ENCODE peak calls at places on chromosomes 6 and 20, in nine cellular contexts. O is HCT116, Y is GM23248, B is hepatocyte, H is PC-3, Z is neural progenitor cell, L is GM23338, P is SK-N-SH, T is OCI-LY7. E is an unnamed sample.

GRCh38 chr6:7589949-7590917 is at the start of gene SNRNP48:
- DNase-seq in O (peak; percentile 76), Y (peak; percentile 98), B (peak; percentile 98), H (peak; percentile 95), Z (peak; percentile 97), L (peak; percentile 97), P (peak; percentile 94), T (peak; percentile 95), E (peak; percentile 93)

GRCh38 chr20:44400671-44401051 is 45.2 kb downstream of the HNF4A start:
- DNase-seq in O (no peak), Y (no peak), B (no peak), H (no peak), Z (no peak), L (no peak), P (no peak), T (no peak), E (no peak)

GRCh38 chr6:107533415-107534059 is 43.6 kb downstream of the SOBP start:
- DNase-seq in O (no peak), Y (no peak), B (no peak), H (no peak), Z (no peak), L (peak; percentile 38), P (no peak), T (no peak), E (no peak)

GRCh38 chr20:32539063-32539816 is 45.9 kb downstream of the NOL4L start:
- DNase-seq in O (no peak), Y (peak; percentile 20), B (no peak), H (no peak), Z (no peak), L (no peak), P (no peak), T (no peak), E (no peak)

GRCh38 chr6:160960839-160961238 is 30.7 kb upstream of the MAP3K4 start:
- DNase-seq in O (no peak), Y (no peak), B (no peak), H (no peak), Z (no peak), L (no peak), P (no peak), T (no peak), E (no peak)

GRCh38 chr6:158894192-158894591 is 75.0 kb upstream of the EZR start:
- DNase-seq in O (peak; percentile 86), Y (peak; percentile 71), B (peak; percentile 81), H (peak; percentile 84), Z (peak; percentile 59), L (peak; percentile 89), P (no peak), T (no peak), E (no peak)

GRCh38 chr6:114154812-114155211 is 183.9 kb upstream of the HDAC2 start:
- DNase-seq in O (no peak), Y (no peak), B (no peak), H (no peak), Z (no peak), L (peak; percentile 48), P (no peak), T (no peak), E (no peak)

GRCh38 chr6:169701218-169701952 is 444 bp downstream of the WDR27 start:
- DNase-seq in O (no peak), Y (no peak), B (no peak), H (peak; percentile 6), Z (no peak), L (peak; percentile 52), P (peak; percentile 51), T (peak; percentile 51), E (no peak)

GRCh38 chr6:43120938-43121913 is 45.1 kb downstream of the PTK7 start:
- DNase-seq in O (peak; percentile 44), Y (peak; percentile 99), B (peak; percentile 87), H (peak; percentile 86), Z (peak; percentile 42), L (no peak), P (no peak), T (no peak), E (no peak)

GRCh38 chr6:113979930-113980329 is 9.0 kb upstream of the HDAC2 start:
- DNase-seq in O (no peak), Y (no peak), B (no peak), H (no peak), Z (no peak), L (no peak), P (no peak), T (peak; percentile 27), E (no peak)

GRCh38 chr6:135537782-135538301 is 40.3 kb upstream of the AHI1 start:
- DNase-seq in O (peak; percentile 34), Y (peak; percentile 89), B (no peak), H (peak; percentile 82), Z (no peak), L (peak; percentile 53), P (no peak), T (no peak), E (peak; percentile 40)

GRCh38 chr6:45513331-45513730 is 135.6 kb upstream of the SUPT3H start:
- DNase-seq in O (no peak), Y (no peak), B (peak; percentile 6), H (no peak), Z (peak; percentile 58), L (peak; percentile 41), P (no peak), T (no peak), E (no peak)

GRCh38 chr20:64273109-64273508 is 17.6 kb downstream of the PCMTD2 start:
- DNase-seq in O (no peak), Y (no peak), B (no peak), H (no peak), Z (no peak), L (no peak), P (no peak), T (no peak), E (no peak)
- TF ChIP-seq EZH2phosphoT487 in O (no peak), Y (no peak), B (no peak), H (no peak), Z (no peak), L (no peak), P (no peak), T (no peak), E (no peak)

GRCh38 chr6:49676671-49677281 is 36.6 kb downstream of the CRISP2 start:
- DNase-seq in O (no peak), Y (peak; percentile 44), B (no peak), H (peak; percentile 72), Z (no peak), L (no peak), P (no peak), T (no peak), E (no peak)
- TF ChIP-seq EZH2phosphoT487 in O (no peak), Y (no peak), B (no peak), H (no peak), Z (no peak), L (no peak), P (no peak), T (no peak), E (no peak)

GRCh38 chr6:2733324-2733723 is 17.4 kb downstream of the MYLK4 start:
- DNase-seq in O (no peak), Y (peak; percentile 12), B (no peak), H (no peak), Z (no peak), L (no peak), P (no peak), T (peak; percentile 86), E (no peak)
- TF ChIP-seq EZH2phosphoT487 in O (no peak), Y (no peak), B (no peak), H (no peak), Z (no peak), L (no peak), P (no peak), T (no peak), E (no peak)

GRCh38 chr6:18360188-18360587 is 27.0 kb upstream of the RNF144B start:
- DNase-seq in O (no peak), Y (no peak), B (no peak), H (no peak), Z (no peak), L (no peak), P (no peak), T (peak; percentile 71), E (peak; percentile 10)
- TF ChIP-seq EZH2phosphoT487 in O (no peak), Y (no peak), B (no peak), H (no peak), Z (no peak), L (no peak), P (no peak), T (no peak), E (no peak)

GRCh38 chr6:149079911-149080501 is 237.5 kb upstream of the TAB2 start:
- DNase-seq in O (no peak), Y (peak; percentile 78), B (peak; percentile 41), H (no peak), Z (no peak), L (no peak), P (no peak), T (no peak), E (no peak)
- TF ChIP-seq EZH2phosphoT487 in O (no peak), Y (no peak), B (no peak), H (no peak), Z (no peak), L (no peak), P (no peak), T (no peak), E (no peak)

GRCh38 chr20:20366896-20367680 is 816 bp upstream of the INSM1 start:
- DNase-seq in O (no peak), Y (peak; percentile 21), B (no peak), H (no peak), Z (peak; percentile 73), L (peak; percentile 75), P (peak; percentile 36), T (no peak), E (no peak)

GRCh38 chr20:20370087-20370575 is 2.2 kb downstream of the INSM1 start:
- DNase-seq in O (no peak), Y (no peak), B (no peak), H (no peak), Z (no peak), L (peak; percentile 39), P (no peak), T (no peak), E (no peak)

GRCh38 chr20:20369353-20370086 is 1.6 kb downstream of the INSM1 start:
- DNase-seq in O (no peak), Y (no peak), B (peak; percentile 17), H (peak; percentile 33), Z (peak; percentile 65), L (peak; percentile 72), P (peak; percentile 50), T (no peak), E (peak; percentile 63)

GRCh38 chr20:20367681-20368413 is at the start of gene INSM1:
- DNase-seq in O (no peak), Y (no peak), B (no peak), H (no peak), Z (peak; percentile 90), L (peak; percentile 75), P (peak; percentile 47), T (no peak), E (no peak)

GRCh38 chr20:20368414-20369352 is 779 bp downstream of the INSM1 start:
- DNase-seq in O (no peak), Y (peak; percentile 28), B (peak; percentile 17), H (no peak), Z (peak; percentile 63), L (peak; percentile 10), P (peak; percentile 50), T (no peak), E (peak; percentile 21)
- TF ChIP-seq EZH2phosphoT487 in O (no peak), Y (peak; percentile 35), B (peak; percentile 80), H (no peak), Z (peak; percentile 21), L (no peak), P (no peak), T (no peak), E (no peak)

GRCh38 chr6:5730586-5731263 is 276.0 kb downstream of the NRN1 start:
- DNase-seq in O (no peak), Y (peak; percentile 67), B (no peak), H (no peak), Z (no peak), L (no peak), P (no peak), T (no peak), E (no peak)
- TF ChIP-seq EZH2phosphoT487 in O (no peak), Y (no peak), B (no peak), H (no peak), Z (no peak), L (no peak), P (no peak), T (no peak), E (no peak)

E was measured in MM.1S.